ENCODE peak calls at places on chromosome 7, in ten cellular contexts. One of them, this sample, is unnamed. For H3K4me1, the result is how much of the 10 kb centered on the place peaks cover.

GRCh38 chr7:90446137-90446899 is 23.1 kb upstream of the PTTG1IP2 start:
- DNase-seq in heart right ventricle: no peak
- DNase-seq in heart left ventricle: no peak
- DNase-seq in neural progenitor cell: no peak
- DNase-seq in ascending aorta: no peak
- DNase-seq in GM23248: no peak
- DNase-seq in naive thymus-derived CD4-positive, alpha-beta T cell: no peak
- DNase-seq in A549: no peak
- DNase-seq in breast epithelium: no peak
- DNase-seq in CD8-positive, alpha-beta T cell: no peak
- DNase-seq in this sample: no peak

GRCh38 chr7:24141876-24142509 is 142.0 kb upstream of the NPY start:
- DNase-seq in heart right ventricle: no peak
- DNase-seq in heart left ventricle: no peak
- DNase-seq in neural progenitor cell: no peak
- DNase-seq in ascending aorta: no peak
- DNase-seq in GM23248: peak
- DNase-seq in naive thymus-derived CD4-positive, alpha-beta T cell: no peak
- DNase-seq in A549: no peak
- DNase-seq in breast epithelium: no peak
- DNase-seq in CD8-positive, alpha-beta T cell: no peak
- DNase-seq in this sample: no peak

GRCh38 chr7:77697535-77697831 is 1.2 kb downstream of the RSBN1L start:
- DNase-seq in heart right ventricle: peak
- DNase-seq in heart left ventricle: peak
- DNase-seq in neural progenitor cell: no peak
- DNase-seq in ascending aorta: no peak
- DNase-seq in GM23248: peak
- DNase-seq in naive thymus-derived CD4-positive, alpha-beta T cell: no peak
- DNase-seq in A549: no peak
- DNase-seq in breast epithelium: no peak
- DNase-seq in CD8-positive, alpha-beta T cell: peak
- DNase-seq in this sample: peak

GRCh38 chr7:101814081-101814995 is 3.1 kb upstream of the CUX1 start:
- DNase-seq in heart right ventricle: peak
- DNase-seq in heart left ventricle: peak
- DNase-seq in neural progenitor cell: peak
- DNase-seq in ascending aorta: peak
- DNase-seq in GM23248: peak
- DNase-seq in naive thymus-derived CD4-positive, alpha-beta T cell: peak
- DNase-seq in A549: peak
- DNase-seq in breast epithelium: no peak
- DNase-seq in CD8-positive, alpha-beta T cell: peak
- DNase-seq in this sample: peak

GRCh38 chr7:104482362-104483042 is 154.1 kb downstream of the LHFPL3 start:
- DNase-seq in heart right ventricle: no peak
- DNase-seq in heart left ventricle: no peak
- DNase-seq in neural progenitor cell: no peak
- DNase-seq in ascending aorta: no peak
- DNase-seq in GM23248: no peak
- DNase-seq in naive thymus-derived CD4-positive, alpha-beta T cell: no peak
- DNase-seq in A549: no peak
- DNase-seq in breast epithelium: no peak
- DNase-seq in CD8-positive, alpha-beta T cell: no peak
- DNase-seq in this sample: no peak

GRCh38 chr7:19056305-19056704 is 61.1 kb downstream of the TWIST1 start:
- DNase-seq in heart right ventricle: no peak
- DNase-seq in heart left ventricle: no peak
- DNase-seq in neural progenitor cell: no peak
- DNase-seq in ascending aorta: no peak
- DNase-seq in GM23248: no peak
- DNase-seq in naive thymus-derived CD4-positive, alpha-beta T cell: no peak
- DNase-seq in A549: no peak
- DNase-seq in breast epithelium: no peak
- DNase-seq in CD8-positive, alpha-beta T cell: no peak
- DNase-seq in this sample: no peak

GRCh38 chr7:85475071-85475470 is 288.2 kb upstream of the SEMA3D start:
- DNase-seq in heart right ventricle: no peak
- DNase-seq in heart left ventricle: no peak
- DNase-seq in neural progenitor cell: no peak
- DNase-seq in ascending aorta: no peak
- DNase-seq in GM23248: no peak
- DNase-seq in naive thymus-derived CD4-positive, alpha-beta T cell: no peak
- DNase-seq in A549: no peak
- DNase-seq in breast epithelium: no peak
- DNase-seq in CD8-positive, alpha-beta T cell: no peak
- DNase-seq in this sample: no peak

GRCh38 chr7:58316-58715 is 134.1 kb upstream of the FAM20C start:
- DNase-seq in heart right ventricle: no peak
- DNase-seq in heart left ventricle: no peak
- DNase-seq in neural progenitor cell: no peak
- DNase-seq in ascending aorta: no peak
- DNase-seq in GM23248: no peak
- DNase-seq in naive thymus-derived CD4-positive, alpha-beta T cell: no peak
- DNase-seq in A549: no peak
- DNase-seq in breast epithelium: no peak
- DNase-seq in CD8-positive, alpha-beta T cell: no peak
- DNase-seq in this sample: no peak

GRCh38 chr7:19113855-19114590 is 3.4 kb downstream of the TWIST1 start:
- DNase-seq in heart right ventricle: no peak
- DNase-seq in heart left ventricle: no peak
- DNase-seq in neural progenitor cell: no peak
- DNase-seq in ascending aorta: no peak
- DNase-seq in GM23248: peak
- DNase-seq in naive thymus-derived CD4-positive, alpha-beta T cell: no peak
- DNase-seq in A549: no peak
- DNase-seq in breast epithelium: no peak
- DNase-seq in CD8-positive, alpha-beta T cell: no peak
- DNase-seq in this sample: no peak

GRCh38 chr7:83547526-83547925 is 101.4 kb downstream of the SEMA3E start:
- DNase-seq in heart right ventricle: no peak
- DNase-seq in heart left ventricle: no peak
- DNase-seq in neural progenitor cell: no peak
- DNase-seq in ascending aorta: no peak
- DNase-seq in GM23248: peak
- DNase-seq in naive thymus-derived CD4-positive, alpha-beta T cell: no peak
- DNase-seq in A549: peak
- DNase-seq in breast epithelium: no peak
- DNase-seq in CD8-positive, alpha-beta T cell: no peak
- DNase-seq in this sample: no peak

GRCh38 chr7:98214811-98215321 is 3.6 kb downstream of the BHLHA15 start:
- DNase-seq in heart right ventricle: no peak
- DNase-seq in heart left ventricle: no peak
- DNase-seq in neural progenitor cell: no peak
- DNase-seq in ascending aorta: peak
- DNase-seq in GM23248: no peak
- DNase-seq in naive thymus-derived CD4-positive, alpha-beta T cell: no peak
- DNase-seq in A549: no peak
- DNase-seq in breast epithelium: peak
- DNase-seq in CD8-positive, alpha-beta T cell: no peak
- DNase-seq in this sample: no peak

GRCh38 chr7:89549768-89550167 is 604.5 kb upstream of the STEAP1 start:
- DNase-seq in heart right ventricle: no peak
- DNase-seq in heart left ventricle: no peak
- DNase-seq in neural progenitor cell: no peak
- DNase-seq in ascending aorta: no peak
- DNase-seq in GM23248: no peak
- DNase-seq in naive thymus-derived CD4-positive, alpha-beta T cell: no peak
- DNase-seq in A549: no peak
- DNase-seq in breast epithelium: no peak
- DNase-seq in CD8-positive, alpha-beta T cell: no peak
- DNase-seq in this sample: no peak

GRCh38 chr7:45237788-45238461 is 80.3 kb downstream of the RAMP3 start:
- DNase-seq in heart right ventricle: no peak
- DNase-seq in heart left ventricle: no peak
- DNase-seq in neural progenitor cell: no peak
- DNase-seq in ascending aorta: no peak
- DNase-seq in GM23248: no peak
- DNase-seq in naive thymus-derived CD4-positive, alpha-beta T cell: no peak
- DNase-seq in A549: no peak
- DNase-seq in breast epithelium: no peak
- DNase-seq in CD8-positive, alpha-beta T cell: no peak
- DNase-seq in this sample: no peak

GRCh38 chr7:127792528-127793342 is 140.7 kb downstream of the SND1 start:
- DNase-seq in heart right ventricle: no peak
- DNase-seq in heart left ventricle: no peak
- DNase-seq in neural progenitor cell: peak
- DNase-seq in ascending aorta: no peak
- DNase-seq in GM23248: peak
- DNase-seq in naive thymus-derived CD4-positive, alpha-beta T cell: no peak
- DNase-seq in A549: peak
- DNase-seq in breast epithelium: no peak
- DNase-seq in CD8-positive, alpha-beta T cell: no peak
- DNase-seq in this sample: peak

GRCh38 chr7:71633571-71634008 is 501.6 kb downstream of the GALNT17 start:
- DNase-seq in heart right ventricle: no peak
- DNase-seq in heart left ventricle: no peak
- DNase-seq in neural progenitor cell: peak
- DNase-seq in ascending aorta: peak
- DNase-seq in GM23248: peak
- DNase-seq in naive thymus-derived CD4-positive, alpha-beta T cell: no peak
- DNase-seq in A549: peak
- DNase-seq in breast epithelium: no peak
- DNase-seq in CD8-positive, alpha-beta T cell: no peak
- DNase-seq in this sample: no peak

GRCh38 chr7:157005456-157006204 is 4.8 kb downstream of the MNX1 start:
- DNase-seq in heart right ventricle: no peak
- DNase-seq in heart left ventricle: no peak
- DNase-seq in neural progenitor cell: peak
- DNase-seq in ascending aorta: no peak
- DNase-seq in GM23248: peak
- DNase-seq in naive thymus-derived CD4-positive, alpha-beta T cell: no peak
- DNase-seq in A549: no peak
- DNase-seq in breast epithelium: no peak
- DNase-seq in CD8-positive, alpha-beta T cell: no peak
- DNase-seq in this sample: no peak

GRCh38 chr7:16810112-16810511 is 5.3 kb upstream of the AGR2 start:
- DNase-seq in heart right ventricle: no peak
- DNase-seq in heart left ventricle: no peak
- DNase-seq in neural progenitor cell: no peak
- DNase-seq in ascending aorta: no peak
- DNase-seq in GM23248: no peak
- DNase-seq in naive thymus-derived CD4-positive, alpha-beta T cell: no peak
- DNase-seq in A549: no peak
- DNase-seq in breast epithelium: no peak
- DNase-seq in CD8-positive, alpha-beta T cell: no peak
- DNase-seq in this sample: no peak

GRCh38 chr7:47518827-47519226 is 63.1 kb downstream of the TNS3 start:
- DNase-seq in heart right ventricle: no peak
- DNase-seq in heart left ventricle: peak
- DNase-seq in neural progenitor cell: no peak
- DNase-seq in ascending aorta: peak
- DNase-seq in GM23248: peak
- DNase-seq in naive thymus-derived CD4-positive, alpha-beta T cell: no peak
- DNase-seq in A549: no peak
- DNase-seq in breast epithelium: no peak
- DNase-seq in CD8-positive, alpha-beta T cell: no peak
- DNase-seq in this sample: no peak

DNA sequence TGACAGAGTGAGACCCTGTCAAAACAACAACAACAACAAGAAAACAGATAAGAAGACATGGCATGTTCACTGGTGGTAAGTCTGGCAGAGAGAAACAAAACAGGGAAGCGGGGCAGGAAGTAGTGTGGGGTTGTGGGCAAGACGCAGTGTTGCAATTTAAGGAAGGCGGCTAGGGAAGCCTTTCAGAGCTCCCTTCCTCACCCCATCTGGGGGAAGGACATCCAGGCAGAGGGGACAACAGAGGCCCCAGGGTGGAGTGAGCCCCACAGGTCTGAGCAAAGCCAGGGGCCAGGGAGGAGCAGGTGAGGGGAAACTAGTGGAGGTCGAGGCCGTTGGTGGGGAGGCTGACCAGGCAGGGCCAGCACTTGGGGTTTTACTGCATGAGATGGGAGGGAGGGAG is 16.8 kb downstream of the LAT2 start:
- DNase-seq in heart right ventricle: peak
- DNase-seq in heart left ventricle: no peak
- DNase-seq in neural progenitor cell: no peak
- DNase-seq in ascending aorta: no peak
- DNase-seq in GM23248: no peak
- DNase-seq in naive thymus-derived CD4-positive, alpha-beta T cell: no peak
- DNase-seq in A549: no peak
- DNase-seq in breast epithelium: no peak
- DNase-seq in CD8-positive, alpha-beta T cell: no peak
- DNase-seq in this sample: no peak
- H3K4me1 ChIP-seq in heart right ventricle: under half
- H3K4me1 ChIP-seq in heart left ventricle: under half
- H3K4me1 ChIP-seq in neural progenitor cell: under half
- H3K4me1 ChIP-seq in ascending aorta: under half
- H3K4me1 ChIP-seq in GM23248: under half
- H3K4me1 ChIP-seq in naive thymus-derived CD4-positive, alpha-beta T cell: under half
- H3K4me1 ChIP-seq in A549: under half
- H3K4me1 ChIP-seq in breast epithelium: under half
- H3K4me1 ChIP-seq in CD8-positive, alpha-beta T cell: under half
- H3K4me1 ChIP-seq in this sample: under half

DNA sequence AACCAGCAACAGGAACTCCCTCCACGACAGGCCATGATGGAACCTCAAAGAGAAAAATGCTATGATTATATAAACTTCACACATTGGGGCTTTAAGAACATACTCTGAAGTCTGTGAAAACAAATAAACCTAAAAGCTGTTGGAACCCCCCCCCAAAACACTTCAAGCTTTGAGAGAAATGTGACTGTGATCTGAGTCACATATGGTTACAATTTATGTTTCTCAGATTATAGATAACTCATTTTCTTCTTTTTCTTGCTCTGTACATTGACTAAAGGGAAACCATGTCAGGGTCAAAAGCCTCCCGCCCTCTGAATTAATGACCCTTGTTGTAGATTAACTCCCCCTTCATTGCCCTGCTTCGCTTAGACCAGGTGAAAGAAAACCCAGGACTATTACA is 15.8 kb downstream of the VOPP1 start:
- DNase-seq in heart right ventricle: no peak
- DNase-seq in heart left ventricle: no peak
- DNase-seq in neural progenitor cell: no peak
- DNase-seq in ascending aorta: no peak
- DNase-seq in GM23248: no peak
- DNase-seq in naive thymus-derived CD4-positive, alpha-beta T cell: no peak
- DNase-seq in A549: no peak
- DNase-seq in breast epithelium: no peak
- DNase-seq in CD8-positive, alpha-beta T cell: no peak
- DNase-seq in this sample: no peak
- H3K4me1 ChIP-seq in heart right ventricle: under half
- H3K4me1 ChIP-seq in heart left ventricle: under half
- H3K4me1 ChIP-seq in neural progenitor cell: under half
- H3K4me1 ChIP-seq in ascending aorta: under half
- H3K4me1 ChIP-seq in GM23248: under half
- H3K4me1 ChIP-seq in naive thymus-derived CD4-positive, alpha-beta T cell: under half
- H3K4me1 ChIP-seq in A549: under half
- H3K4me1 ChIP-seq in breast epithelium: under half
- H3K4me1 ChIP-seq in CD8-positive, alpha-beta T cell: under half
- H3K4me1 ChIP-seq in this sample: half or more

GRCh38 chr7:116512524-116513188 is 12.2 kb upstream of the CAV1 start:
- DNase-seq in heart right ventricle: no peak
- DNase-seq in heart left ventricle: no peak
- DNase-seq in neural progenitor cell: no peak
- DNase-seq in ascending aorta: no peak
- DNase-seq in GM23248: no peak
- DNase-seq in naive thymus-derived CD4-positive, alpha-beta T cell: no peak
- DNase-seq in A549: no peak
- DNase-seq in breast epithelium: no peak
- DNase-seq in CD8-positive, alpha-beta T cell: no peak
- DNase-seq in this sample: no peak
- H3K4me1 ChIP-seq in heart right ventricle: half or more
- H3K4me1 ChIP-seq in heart left ventricle: under half
- H3K4me1 ChIP-seq in neural progenitor cell: under half
- H3K4me1 ChIP-seq in ascending aorta: under half
- H3K4me1 ChIP-seq in GM23248: under half
- H3K4me1 ChIP-seq in naive thymus-derived CD4-positive, alpha-beta T cell: under half
- H3K4me1 ChIP-seq in A549: under half
- H3K4me1 ChIP-seq in breast epithelium: under half
- H3K4me1 ChIP-seq in CD8-positive, alpha-beta T cell: under half
- H3K4me1 ChIP-seq in this sample: under half

GRCh38 chr7:30430300-30430699 is 48.3 kb downstream of the NOD1 start:
- DNase-seq in heart right ventricle: no peak
- DNase-seq in heart left ventricle: no peak
- DNase-seq in neural progenitor cell: no peak
- DNase-seq in ascending aorta: no peak
- DNase-seq in GM23248: no peak
- DNase-seq in naive thymus-derived CD4-positive, alpha-beta T cell: no peak
- DNase-seq in A549: peak
- DNase-seq in breast epithelium: peak
- DNase-seq in CD8-positive, alpha-beta T cell: no peak
- DNase-seq in this sample: no peak
- H3K4me1 ChIP-seq in heart right ventricle: half or more
- H3K4me1 ChIP-seq in heart left ventricle: under half
- H3K4me1 ChIP-seq in neural progenitor cell: under half
- H3K4me1 ChIP-seq in ascending aorta: under half
- H3K4me1 ChIP-seq in GM23248: under half
- H3K4me1 ChIP-seq in naive thymus-derived CD4-positive, alpha-beta T cell: under half
- H3K4me1 ChIP-seq in A549: under half
- H3K4me1 ChIP-seq in breast epithelium: under half
- H3K4me1 ChIP-seq in CD8-positive, alpha-beta T cell: under half
- H3K4me1 ChIP-seq in this sample: under half